ENCODE peak calls at places on chromosomes 13 and 19, in five cellular contexts. I is cardiac muscle cell, K is right atrium auricular region, R is fibroblast of lung, Z is heart left ventricle. Y is an unnamed sample.

GRCh38 chr19:22616659-22617058 is 17.5 kb upstream of the ZNF492 start:
- DNase-seq in I (no peak), K (no peak), R (no peak), Z (no peak), Y (no peak)

GRCh38 chr13:34224877-34225276 is 406.9 kb downstream of the RFC3 start:
- DNase-seq in I (no peak), K (no peak), R (peak; percentile 58), Z (no peak), Y (peak; percentile 6)

GRCh38 chr13:107192289-107192688 is 624.4 kb upstream of the ARGLU1 start:
- DNase-seq in I (no peak), K (no peak), R (peak; percentile 60), Z (no peak), Y (peak; percentile 25)

GRCh38 chr19:41958367-41959055 is 610 bp downstream of the RABAC1 start:
- DNase-seq in I (peak; percentile 87), K (peak; percentile 84), R (peak; percentile 76), Z (peak; percentile 84), Y (peak; percentile 95)

GRCh38 chr13:51564252-51564651 is 20.0 kb upstream of the WDFY2 start:
- DNase-seq in I (no peak), K (no peak), R (no peak), Z (no peak), Y (no peak)

GRCh38 chr19:5157186-5157585 is 183.4 kb downstream of the PTPRS start:
- DNase-seq in I (no peak), K (no peak), R (no peak), Z (no peak), Y (no peak)

GRCh38 chr13:79393564-79394249 is 12.3 kb downstream of the RBM26 start:
- DNase-seq in I (no peak), K (no peak), R (no peak), Z (no peak), Y (peak; percentile 59)

GRCh38 chr19:29823581-29824330 is 12.0 kb downstream of the CCNE1 start:
- DNase-seq in I (no peak), K (no peak), R (no peak), Z (no peak), Y (no peak)

GRCh38 chr13:112526146-112526853 is 61.7 kb downstream of the TUBGCP3 start:
- DNase-seq in I (no peak), K (no peak), R (no peak), Z (no peak), Y (no peak)

GRCh38 chr19:40804783-40805242 is 5.8 kb downstream of the EGLN2 start:
- DNase-seq in I (no peak), K (no peak), R (no peak), Z (no peak), Y (no peak)

GRCh38 chr13:48094404-48094780 is 512 bp downstream of the MED4 start:
- DNase-seq in I (peak; percentile 59), K (no peak), R (peak; percentile 20), Z (no peak), Y (no peak)

GRCh38 chr19:45076851-45077730 is 813 bp upstream of the ZNF296 start:
- DNase-seq in I (no peak), K (no peak), R (no peak), Z (no peak), Y (no peak)

GRCh38 chr19:53915000-53915399 is 5.9 kb downstream of the CACNG7 start:
- DNase-seq in I (no peak), K (no peak), R (no peak), Z (no peak), Y (no peak)

GRCh38 chr13:33615436-33615835 is 202.5 kb upstream of the RFC3 start:
- DNase-seq in I (no peak), K (no peak), R (no peak), Z (no peak), Y (no peak)

GRCh38 chr13:46288570-46289259 is 77.0 kb downstream of the LRRC63 start:
- DNase-seq in I (peak; percentile 69), K (no peak), R (peak; percentile 24), Z (no peak), Y (peak; percentile 68)

GRCh38 chr13:50608357-50608756 is 235.1 kb downstream of the DLEU7 start:
- DNase-seq in I (peak; percentile 21), K (no peak), R (peak; percentile 24), Z (no peak), Y (no peak)

GRCh38 chr13:109647699-109648098 is 138.7 kb downstream of the IRS2 start:
- DNase-seq in I (no peak), K (no peak), R (no peak), Z (no peak), Y (no peak)

GRCh38 chr13:33911521-33911920 is 93.6 kb downstream of the RFC3 start:
- DNase-seq in I (no peak), K (no peak), R (no peak), Z (no peak), Y (no peak)

GRCh38 chr19:51272183-51272817 is 21.4 kb downstream of the SIGLECL1 start:
- DNase-seq in I (no peak), K (peak; percentile 21), R (no peak), Z (no peak), Y (no peak)

GRCh38 chr13:106139407-106139806 is 396.1 kb downstream of the EFNB2 start:
- DNase-seq in I (no peak), K (no peak), R (peak; percentile 30), Z (no peak), Y (no peak)

GRCh38 chr13:111152836-111153235 is 37.7 kb downstream of the ARHGEF7 start:
- DNase-seq in I (peak; percentile 12), K (no peak), R (peak; percentile 22), Z (no peak), Y (peak; percentile 47)

GRCh38 chr13:19601749-19602725 is 31.4 kb upstream of the MPHOSPH8 start:
- DNase-seq in I (peak; percentile 55), K (no peak), R (peak; percentile 54), Z (peak; percentile 20), Y (peak; percentile 66)

GRCh38 chr13:37479901-37480300 is 118.7 kb downstream of the POSTN start:
- DNase-seq in I (no peak), K (no peak), R (no peak), Z (no peak), Y (no peak)

GRCh38 chr13:44281252-44282000 is 92.2 kb upstream of the SERP2 start:
- DNase-seq in I (no peak), K (no peak), R (peak; percentile 47), Z (no peak), Y (no peak)

GRCh38 chr19:3479819-3480215 is 508 bp downstream of the SMIM24 start:
- DNase-seq in I (no peak), K (no peak), R (no peak), Z (no peak), Y (peak; percentile 54)

GRCh38 chr13:33017410-33017929 is 1.2 kb downstream of the KL start:
- DNase-seq in I (peak; percentile 39), K (peak; percentile 83), R (peak; percentile 55), Z (peak; percentile 55), Y (peak; percentile 63)

GRCh38 chr13:85261757-85262346 is 537.4 kb downstream of the SLITRK6 start:
- DNase-seq in I (peak; percentile 28), K (no peak), R (no peak), Z (no peak), Y (peak; percentile 20)

GRCh38 chr13:102392810-102393209 is 9.0 kb downstream of the FGF14 start:
- DNase-seq in I (no peak), K (no peak), R (no peak), Z (no peak), Y (no peak)

GRCh38 chr19:56837004-56837403 is 3.5 kb downstream of the PEG3 start:
- DNase-seq in I (no peak), K (no peak), R (no peak), Z (peak; percentile 11), Y (no peak)

GRCh38 chr19:52638601-52639000 is 446 bp upstream of the ZNF83 start:
- DNase-seq in I (no peak), K (peak; percentile 59), R (peak; percentile 74), Z (peak; percentile 17), Y (peak; percentile 43)

GRCh38 chr13:73602295-73602694 is 531.9 kb downstream of the KLF12 start:
- DNase-seq in I (no peak), K (no peak), R (peak; percentile 49), Z (no peak), Y (peak; percentile 61)

GRCh38 chr13:40026174-40026585 is 370.7 kb downstream of the COG6 start:
- DNase-seq in I (no peak), K (no peak), R (peak; percentile 73), Z (no peak), Y (no peak)

GRCh38 chr13:96082640-96083039 is 7.3 kb upstream of the HS6ST3 start:
- DNase-seq in I (no peak), K (no peak), R (peak; percentile 14), Z (no peak), Y (no peak)

GRCh38 chr13:80083097-80083429 is 257.9 kb downstream of the SPRY2 start:
- DNase-seq in I (no peak), K (no peak), R (no peak), Z (no peak), Y (no peak)

GRCh38 chr19:50427997-50428425 is 4.7 kb upstream of the MYBPC2 start:
- DNase-seq in I (peak; percentile 34), K (peak; percentile 89), R (peak; percentile 76), Z (peak; percentile 82), Y (peak; percentile 86)

GRCh38 chr19:13143135-13143534 is 7.0 kb downstream of the STX10 start:
- DNase-seq in I (no peak), K (no peak), R (peak; percentile 93), Z (no peak), Y (no peak)

GRCh38 chr19:18683109-18683954 is at the start of gene CRTC1:
- DNase-seq in I (peak; percentile 93), K (peak; percentile 78), R (peak; percentile 71), Z (peak; percentile 91), Y (peak; percentile 95)
- TF ChIP-seq CTCF in I (no peak), K (no peak), R (no peak), Z (peak; percentile 10), Y (peak; percentile 20)

DNA sequence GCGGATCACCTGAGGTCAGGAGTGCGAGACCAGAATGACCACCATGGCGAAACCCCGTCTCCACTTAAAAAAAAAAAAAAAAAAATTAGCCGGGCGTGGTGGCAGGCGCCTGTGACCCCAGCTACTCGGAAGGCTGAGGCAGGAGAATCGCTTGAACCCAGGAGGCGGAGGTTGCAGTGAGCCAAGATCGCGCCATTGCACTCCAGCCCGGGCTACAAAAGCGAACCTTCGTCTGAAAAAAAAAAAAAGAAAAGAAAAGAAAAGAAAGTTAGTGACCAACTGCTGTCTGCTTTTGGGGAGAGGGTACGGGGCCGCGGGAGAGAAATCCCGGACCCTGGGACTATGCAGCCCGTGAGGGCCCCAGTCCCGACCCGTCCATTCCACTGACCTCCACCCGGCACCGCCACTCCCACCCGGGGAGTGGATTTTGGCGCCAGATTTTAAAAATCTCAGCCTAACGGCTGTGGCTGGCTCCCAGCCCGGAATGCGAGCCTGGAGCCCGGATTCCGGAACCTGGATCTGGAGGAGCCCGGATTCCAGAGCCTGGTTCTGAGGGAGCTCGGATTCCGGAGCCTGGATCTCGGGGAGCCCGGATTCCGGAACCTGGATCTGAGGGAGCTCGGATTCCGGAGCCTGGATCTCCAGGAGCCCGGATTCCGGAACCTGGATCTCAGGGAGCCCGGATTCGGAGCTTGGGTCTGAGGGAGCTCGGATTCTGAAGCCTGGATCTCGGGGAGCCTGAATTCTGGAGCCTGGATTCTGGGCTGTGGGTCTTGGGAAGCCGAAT is 6.1 kb upstream of the LMNB2 start:
- DNase-seq in I (peak; percentile 94), K (peak; percentile 86), R (peak; percentile 99), Z (peak; percentile 91), Y (peak; percentile 95)
- H3K27ac ChIP-seq in I (peak overlapping the region; percentile 63), K (peak overlapping the region; percentile 36), R (peak overlapping the region; percentile 52), Z (peak overlapping the region; percentile 74), Y (peak overlapping the region; percentile 29)

GRCh38 chr13:57128909-57129308 is 11.8 kb upstream of the PRR20A start:
- DNase-seq in I (no peak), K (no peak), R (no peak), Z (no peak), Y (no peak)
- TF ChIP-seq CTCF in I (no peak), K (no peak), R (no peak), Z (no peak), Y (no peak)

GRCh38 chr19:43562211-43562697 is 13.1 kb downstream of the XRCC1 start:
- DNase-seq in I (no peak), K (no peak), R (no peak), Z (no peak), Y (no peak)
- H3K27ac ChIP-seq in I (no peak overlapping the region), K (peak overlapping the region; percentile 74), R (peak overlapping the region; percentile 15), Z (peak overlapping the region; percentile 79), Y (no peak overlapping the region)